ENCODE peak calls at places on chromosomes 13 and 19, in nine cellular contexts. One of them, this sample, is unnamed.
A peak's percentile ranks its signal among the peaks of the same experiment; 100 is the strongest.

GRCh38 chr13:27632214-27632613 is 10.5 kb downstream of the POLR1D start:
- DNase-seq in CD8-positive, alpha-beta T cell: no peak
- DNase-seq in foreskin fibroblast: no peak
- DNase-seq in lower leg skin: no peak
- DNase-seq in fibroblast of the aortic adventitia: no peak
- DNase-seq in PC-3: no peak
- DNase-seq in hepatocyte: no peak
- DNase-seq in thoracic aorta: no peak
- DNase-seq in A549: no peak
- DNase-seq in this sample: no peak

GRCh38 chr13:110249326-110249725 is 57.6 kb downstream of the COL4A1 start:
- DNase-seq in hepatocyte: no peak
- DNase-seq in CD8-positive, alpha-beta T cell: no peak
- DNase-seq in PC-3: no peak
- DNase-seq in fibroblast of the aortic adventitia: no peak
- DNase-seq in lower leg skin: no peak
- DNase-seq in thoracic aorta: no peak
- DNase-seq in foreskin fibroblast: no peak
- DNase-seq in A549: no peak
- DNase-seq in this sample: no peak

GRCh38 chr19:16896098-16896912 is 7.5 kb downstream of the F2RL3 start:
- DNase-seq in PC-3: no peak
- DNase-seq in lower leg skin: no peak
- DNase-seq in fibroblast of the aortic adventitia: no peak
- DNase-seq in thoracic aorta: no peak
- DNase-seq in hepatocyte: peak; percentile 37
- DNase-seq in A549: no peak
- DNase-seq in foreskin fibroblast: no peak
- DNase-seq in CD8-positive, alpha-beta T cell: no peak
- DNase-seq in this sample: no peak

GRCh38 chr13:34587586-34587985 is 354.5 kb upstream of the NBEA start:
- DNase-seq in PC-3: no peak
- DNase-seq in CD8-positive, alpha-beta T cell: no peak
- DNase-seq in fibroblast of the aortic adventitia: no peak
- DNase-seq in foreskin fibroblast: no peak
- DNase-seq in hepatocyte: no peak
- DNase-seq in lower leg skin: no peak
- DNase-seq in A549: no peak
- DNase-seq in thoracic aorta: no peak
- DNase-seq in this sample: no peak

GRCh38 chr13:40377783-40378182 is 288.7 kb downstream of the FOXO1 start:
- DNase-seq in A549: no peak
- DNase-seq in fibroblast of the aortic adventitia: peak; percentile 20
- DNase-seq in CD8-positive, alpha-beta T cell: no peak
- DNase-seq in foreskin fibroblast: peak; percentile 54
- DNase-seq in PC-3: no peak
- DNase-seq in thoracic aorta: no peak
- DNase-seq in lower leg skin: no peak
- DNase-seq in hepatocyte: no peak
- DNase-seq in this sample: peak; percentile 12

GRCh38 chr13:41956272-41956671 is 4.6 kb downstream of the VWA8 start:
- DNase-seq in hepatocyte: no peak
- DNase-seq in CD8-positive, alpha-beta T cell: no peak
- DNase-seq in A549: no peak
- DNase-seq in foreskin fibroblast: no peak
- DNase-seq in fibroblast of the aortic adventitia: no peak
- DNase-seq in thoracic aorta: no peak
- DNase-seq in PC-3: no peak
- DNase-seq in lower leg skin: no peak
- DNase-seq in this sample: no peak

GRCh38 chr19:38726761-38727301 is 17.4 kb downstream of the CAPN12 start:
- DNase-seq in fibroblast of the aortic adventitia: no peak
- DNase-seq in hepatocyte: no peak
- DNase-seq in A549: no peak
- DNase-seq in thoracic aorta: no peak
- DNase-seq in lower leg skin: no peak
- DNase-seq in foreskin fibroblast: no peak
- DNase-seq in CD8-positive, alpha-beta T cell: peak; percentile 27
- DNase-seq in PC-3: no peak
- DNase-seq in this sample: no peak

GRCh38 chr19:575527-576506 is 3.4 kb downstream of the BSG start:
- DNase-seq in thoracic aorta: no peak
- DNase-seq in fibroblast of the aortic adventitia: peak; percentile 43
- DNase-seq in hepatocyte: peak; percentile 48
- DNase-seq in PC-3: peak; percentile 75
- DNase-seq in lower leg skin: no peak
- DNase-seq in CD8-positive, alpha-beta T cell: no peak
- DNase-seq in A549: no peak
- DNase-seq in foreskin fibroblast: peak; percentile 77
- DNase-seq in this sample: no peak

GRCh38 chr19:35136977-35137702 is 1.5 kb upstream of the FXYD1 start:
- DNase-seq in fibroblast of the aortic adventitia: no peak
- DNase-seq in thoracic aorta: no peak
- DNase-seq in lower leg skin: no peak
- DNase-seq in PC-3: no peak
- DNase-seq in foreskin fibroblast: no peak
- DNase-seq in CD8-positive, alpha-beta T cell: no peak
- DNase-seq in hepatocyte: no peak
- DNase-seq in A549: no peak
- DNase-seq in this sample: no peak

GRCh38 chr13:75101997-75102720 is 379.8 kb downstream of the TBC1D4 start:
- DNase-seq in A549: no peak
- DNase-seq in fibroblast of the aortic adventitia: peak; percentile 4
- DNase-seq in thoracic aorta: no peak
- DNase-seq in lower leg skin: no peak
- DNase-seq in CD8-positive, alpha-beta T cell: no peak
- DNase-seq in foreskin fibroblast: peak; percentile 59
- DNase-seq in PC-3: peak; percentile 41
- DNase-seq in hepatocyte: no peak
- DNase-seq in this sample: no peak

GRCh38 chr19:13103961-13104847 is 1.5 kb upstream of the LYL1 start:
- DNase-seq in hepatocyte: no peak
- DNase-seq in foreskin fibroblast: no peak
- DNase-seq in thoracic aorta: no peak
- DNase-seq in CD8-positive, alpha-beta T cell: peak; percentile 69
- DNase-seq in lower leg skin: no peak
- DNase-seq in fibroblast of the aortic adventitia: no peak
- DNase-seq in PC-3: peak; percentile 50
- DNase-seq in A549: no peak
- DNase-seq in this sample: no peak

DNA sequence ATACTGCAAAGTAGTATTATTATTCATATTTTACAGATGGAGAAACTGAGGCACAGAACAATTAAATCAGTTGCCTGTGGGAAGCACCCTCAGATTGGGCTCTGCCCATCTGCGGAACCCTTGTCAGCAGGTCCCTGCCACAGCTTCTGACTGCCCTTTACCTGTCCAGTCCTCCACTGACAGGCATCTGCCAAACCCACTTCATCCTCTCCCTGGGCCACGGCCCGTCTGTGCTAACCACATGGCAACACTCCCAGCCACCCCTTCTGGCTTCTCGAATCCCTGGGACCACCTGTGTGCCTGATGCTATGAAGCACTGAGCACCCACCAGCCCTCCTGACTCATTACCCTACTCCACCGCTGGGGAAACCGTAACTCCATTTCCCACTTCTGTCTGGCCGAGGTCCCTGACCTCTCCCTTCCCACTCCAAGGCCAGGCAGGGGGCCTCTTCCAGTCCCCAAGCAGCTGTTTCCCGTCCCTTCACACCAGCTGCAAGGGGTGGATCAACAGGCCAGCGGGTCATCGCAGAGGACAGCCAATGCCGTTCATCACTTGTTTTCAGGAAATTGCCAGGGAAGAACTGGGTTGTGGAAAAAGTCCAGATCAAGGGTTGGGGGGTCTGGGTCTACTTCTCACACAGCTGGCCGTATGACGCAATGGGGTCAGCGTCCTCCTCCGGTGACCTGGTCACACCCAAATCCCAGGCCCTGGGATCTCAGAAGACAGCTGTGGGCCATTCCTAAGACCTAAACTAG is 2.5 kb downstream of the KANK3 start:
- DNase-seq in A549: no peak
- DNase-seq in hepatocyte: no peak
- DNase-seq in PC-3: no peak
- DNase-seq in CD8-positive, alpha-beta T cell: no peak
- DNase-seq in fibroblast of the aortic adventitia: no peak
- DNase-seq in thoracic aorta: no peak
- DNase-seq in lower leg skin: no peak
- DNase-seq in foreskin fibroblast: no peak
- DNase-seq in this sample: no peak
- TF ChIP-seq CTCF in A549: no peak
- TF ChIP-seq CTCF in hepatocyte: no peak
- TF ChIP-seq CTCF in PC-3: no peak
- TF ChIP-seq CTCF in CD8-positive, alpha-beta T cell: no peak
- TF ChIP-seq CTCF in fibroblast of the aortic adventitia: no peak
- TF ChIP-seq CTCF in thoracic aorta: peak; percentile 19
- TF ChIP-seq CTCF in lower leg skin: no peak
- TF ChIP-seq CTCF in foreskin fibroblast: no peak
- TF ChIP-seq CTCF in this sample: peak; percentile 9

DNA sequence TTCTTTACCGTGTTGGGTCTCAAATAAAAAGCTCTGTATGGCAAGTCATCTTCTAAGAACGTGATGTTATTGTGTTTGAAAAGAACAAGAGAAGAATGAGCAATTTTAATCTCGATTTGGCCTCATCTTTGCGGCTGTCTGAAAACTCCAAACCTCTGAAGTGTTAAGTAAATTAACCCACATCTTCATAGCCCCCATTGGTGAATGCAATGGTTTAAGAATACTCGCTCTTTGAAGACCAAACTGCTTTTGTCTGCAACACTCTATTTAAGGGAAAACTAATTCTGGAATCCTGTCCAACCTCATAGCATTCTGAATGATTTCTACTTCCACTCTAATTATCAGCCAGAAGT is 56.9 kb upstream of the SCEL start:
- DNase-seq in A549: no peak
- DNase-seq in thoracic aorta: no peak
- DNase-seq in hepatocyte: no peak
- DNase-seq in PC-3: no peak
- DNase-seq in CD8-positive, alpha-beta T cell: no peak
- DNase-seq in fibroblast of the aortic adventitia: no peak
- DNase-seq in foreskin fibroblast: no peak
- DNase-seq in lower leg skin: no peak
- DNase-seq in this sample: no peak
- H3K4me3 ChIP-seq in A549: no peak overlapping the region
- H3K4me3 ChIP-seq in thoracic aorta: peak overlapping the region; percentile 77
- H3K4me3 ChIP-seq in hepatocyte: peak overlapping the region; percentile 39
- H3K4me3 ChIP-seq in PC-3: peak overlapping the region; percentile 77
- H3K4me3 ChIP-seq in CD8-positive, alpha-beta T cell: no peak overlapping the region
- H3K4me3 ChIP-seq in fibroblast of the aortic adventitia: no peak overlapping the region
- H3K4me3 ChIP-seq in foreskin fibroblast: peak overlapping the region; percentile 58
- H3K4me3 ChIP-seq in lower leg skin: no peak overlapping the region
- H3K4me3 ChIP-seq in this sample: peak overlapping the region; percentile 58

GRCh38 chr19:46623915-46624502 is 880 bp downstream of the PTGIR start:
- DNase-seq in A549: no peak
- DNase-seq in PC-3: no peak
- DNase-seq in lower leg skin: no peak
- DNase-seq in thoracic aorta: no peak
- DNase-seq in foreskin fibroblast: no peak
- DNase-seq in CD8-positive, alpha-beta T cell: no peak
- DNase-seq in fibroblast of the aortic adventitia: no peak
- DNase-seq in hepatocyte: no peak
- DNase-seq in this sample: no peak
- TF ChIP-seq CTCF in A549: no peak
- TF ChIP-seq CTCF in PC-3: no peak
- TF ChIP-seq CTCF in lower leg skin: no peak
- TF ChIP-seq CTCF in thoracic aorta: no peak
- TF ChIP-seq CTCF in foreskin fibroblast: no peak
- TF ChIP-seq CTCF in CD8-positive, alpha-beta T cell: no peak
- TF ChIP-seq CTCF in fibroblast of the aortic adventitia: no peak
- TF ChIP-seq CTCF in hepatocyte: no peak
- TF ChIP-seq CTCF in this sample: no peak

DNA sequence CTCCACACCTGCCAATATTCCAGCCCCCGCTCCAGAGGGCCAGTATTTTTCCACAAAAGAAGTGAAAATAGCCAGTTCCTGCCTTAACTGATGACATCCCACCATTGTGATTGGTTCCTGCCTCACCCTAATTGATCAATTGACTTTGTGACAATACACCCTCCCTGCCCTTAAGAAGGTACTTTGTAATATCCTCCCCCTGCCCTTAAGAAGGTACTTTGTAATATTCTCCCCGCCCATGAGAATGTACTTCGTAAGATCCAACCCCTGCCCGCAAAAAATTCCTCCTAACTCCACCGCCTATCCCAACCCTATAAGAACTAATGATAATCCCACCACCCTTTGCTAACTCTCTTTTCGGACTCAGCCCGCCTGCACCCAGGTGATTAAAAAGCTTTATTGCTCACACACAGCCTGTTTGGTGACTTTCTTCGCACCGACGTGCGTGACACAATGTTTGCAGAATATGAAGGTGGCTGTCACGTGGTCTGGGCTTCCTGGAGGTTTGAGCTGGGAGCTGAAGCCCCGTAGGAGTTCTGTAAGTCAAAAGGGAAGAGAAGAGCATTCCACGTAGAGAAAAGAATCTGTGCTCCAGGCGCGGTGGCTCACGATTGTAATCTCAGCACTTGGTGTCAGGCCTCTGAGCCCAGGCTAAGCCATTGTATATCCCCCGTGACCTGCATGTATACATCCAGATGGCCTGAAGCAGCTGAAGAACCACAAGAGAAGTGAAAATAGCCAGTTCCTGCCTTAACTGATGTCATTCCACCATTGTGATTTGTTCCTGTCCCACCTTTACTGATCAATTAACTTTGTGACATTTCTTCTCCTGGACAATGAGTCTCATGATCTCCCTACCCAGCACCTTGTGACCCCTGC is 6.2 kb upstream of the FUT3 start:
- DNase-seq in fibroblast of the aortic adventitia: no peak
- DNase-seq in thoracic aorta: no peak
- DNase-seq in A549: no peak
- DNase-seq in PC-3: no peak
- DNase-seq in CD8-positive, alpha-beta T cell: no peak
- DNase-seq in hepatocyte: no peak
- DNase-seq in foreskin fibroblast: no peak
- DNase-seq in lower leg skin: no peak
- DNase-seq in this sample: no peak
- H3K4me3 ChIP-seq in fibroblast of the aortic adventitia: no peak overlapping the region
- H3K4me3 ChIP-seq in thoracic aorta: no peak overlapping the region
- H3K4me3 ChIP-seq in A549: no peak overlapping the region
- H3K4me3 ChIP-seq in PC-3: no peak overlapping the region
- H3K4me3 ChIP-seq in CD8-positive, alpha-beta T cell: no peak overlapping the region
- H3K4me3 ChIP-seq in hepatocyte: no peak overlapping the region
- H3K4me3 ChIP-seq in foreskin fibroblast: no peak overlapping the region
- H3K4me3 ChIP-seq in lower leg skin: no peak overlapping the region
- H3K4me3 ChIP-seq in this sample: no peak overlapping the region

This sample was measured in epithelial cell of proximal tubule.